ENCODE peak calls at places on chromosomes 5 and 9, in eight cellular contexts. E is aorta, R is activated T-cell treated with anti-CD3 and anti-CD28 coated beads for 1 hour, C is GM13976, M is transverse colon, H is testis, W is dermis microvascular lymphatic vessel endothelial cell, U is occipital lobe. F is an unnamed sample.

GRCh38 chr9:94907246-94907936 is 180.9 kb downstream of the AOPEP start:
- DNase-seq in R (no peak), H (no peak), W (no peak), E (no peak), M (no peak), C (no peak), U (no peak), F (no peak)

GRCh38 chr5:36305571-36306326 is 4.0 kb upstream of the RANBP3L start:
- DNase-seq in E (peak; percentile 77), R (no peak), C (peak; percentile 34), H (peak; percentile 67), U (no peak), M (peak; percentile 39), W (peak; percentile 59), F (peak; percentile 19)

GRCh38 chr5:53211799-53212198 is 102.2 kb upstream of the MOCS2 start:
- DNase-seq in U (no peak), H (no peak), M (no peak), R (no peak), E (no peak), C (no peak), W (peak; percentile 64), F (no peak)

GRCh38 chr5:53481887-53482716 is 1.7 kb downstream of the FST start:
- DNase-seq in E (peak; percentile 94), W (peak; percentile 66), H (peak; percentile 63), R (no peak), C (peak; percentile 77), M (peak; percentile 69), U (peak; percentile 16), F (peak; percentile 78)

GRCh38 chr9:124510650-124511425 is 3.6 kb upstream of the NR5A1 start:
- DNase-seq in M (no peak), U (no peak), W (no peak), C (no peak), R (no peak), H (no peak), E (no peak), F (peak; percentile 21)

GRCh38 chr5:102916114-102916513 is 161.0 kb downstream of the PAM start:
- DNase-seq in U (no peak), W (no peak), C (no peak), H (no peak), R (no peak), M (no peak), E (no peak), F (no peak)

GRCh38 chr5:34991486-34992238 is 56.1 kb downstream of the AGXT2 start:
- DNase-seq in R (no peak), H (no peak), M (no peak), E (no peak), C (no peak), W (no peak), U (no peak), F (no peak)

GRCh38 chr5:133065482-133065881 is 13.7 kb downstream of the HSPA4 start:
- DNase-seq in C (no peak), H (no peak), M (no peak), R (no peak), U (no peak), E (no peak), W (no peak), F (no peak)

GRCh38 chr9:91954841-91955471 is 4.9 kb upstream of the ROR2 start:
- DNase-seq in E (no peak), R (no peak), M (peak; percentile 69), C (peak; percentile 53), W (peak; percentile 31), U (no peak), H (peak; percentile 80), F (peak; percentile 48)

GRCh38 chr5:165620394-165620793 is 2115.0 kb downstream of the MAT2B start:
- DNase-seq in R (no peak), H (no peak), U (no peak), W (no peak), E (no peak), M (peak; percentile 10), C (no peak), F (no peak)

GRCh38 chr9:134361843-134362414 is 35.7 kb downstream of the RXRA start:
- DNase-seq in U (no peak), M (no peak), H (peak; percentile 51), C (no peak), E (peak; percentile 86), R (no peak), W (no peak), F (no peak)

GRCh38 chr9:23615569-23615968 is 210.5 kb downstream of the ELAVL2 start:
- DNase-seq in U (peak; percentile 1), H (no peak), C (no peak), W (no peak), M (no peak), R (no peak), E (no peak), F (no peak)

GRCh38 chr9:93134018-93134739 is at the start of gene NINJ1:
- DNase-seq in W (peak; percentile 79), M (peak; percentile 79), E (peak; percentile 91), H (peak; percentile 75), C (peak; percentile 95), U (peak; percentile 44), R (peak; percentile 66), F (peak; percentile 97)

GRCh38 chr9:76692448-76693129 is 71.6 kb upstream of the PCA3 start:
- DNase-seq in M (no peak), C (no peak), E (no peak), W (no peak), R (no peak), H (no peak), U (no peak), F (no peak)

GRCh38 chr5:1066676-1067075 is 45.2 kb downstream of the SLC12A7 start:
- DNase-seq in M (no peak), E (no peak), W (no peak), H (no peak), C (no peak), R (no peak), U (no peak), F (no peak)

GRCh38 chr5:53917095-53917494 is 356.7 kb downstream of the NDUFS4 start:
- DNase-seq in R (no peak), C (no peak), H (no peak), W (no peak), E (no peak), M (no peak), U (no peak), F (no peak)

GRCh38 chr5:129899454-129899853 is 4.8 kb upstream of the CHSY3 start:
- DNase-seq in E (no peak), U (no peak), C (no peak), W (peak; percentile 59), M (no peak), H (no peak), R (no peak), F (no peak)

GRCh38 chr5:149352169-149352568 is 5.7 kb upstream of the PCYOX1L start:
- DNase-seq in H (no peak), U (no peak), R (no peak), C (no peak), E (no peak), M (no peak), W (no peak), F (no peak)